ENCODE peak calls at places on chromosomes 11 and 22, in nine cellular contexts. M, I, D, C, F, X, Z, A and E are unnamed samples. For H3K9me3, the result is how much of the 10 kb centered on the place peaks cover.

GRCh38 chr11:123194308-123195181 is 503 bp downstream of the CLMP start:
- DNase-seq in X (peak), C (peak), M (no peak), F (no peak), I (no peak), A (no peak), D (no peak), Z (no peak), E (no peak)

GRCh38 chr22:43992331-43992821 is 31.7 kb upstream of the PARVB start:
- DNase-seq in Z (no peak), D (peak), I (peak), A (no peak), F (no peak), M (no peak), X (peak), C (no peak), E (no peak)

GRCh38 chr11:6673523-6673922 is 9.6 kb downstream of the MRPL17 start:
- DNase-seq in M (no peak), X (no peak), A (no peak), D (no peak), I (no peak), F (no peak), Z (no peak), C (no peak), E (no peak)

GRCh38 chr11:134343646-134344045 is 11.9 kb downstream of the GLB1L2 start:
- DNase-seq in X (no peak), D (no peak), I (no peak), M (no peak), A (no peak), C (no peak), F (no peak), Z (no peak), E (no peak)

GRCh38 chr22:37121887-37122591 is 12.5 kb upstream of the TMPRSS6 start:
- DNase-seq in C (peak), Z (no peak), F (peak), M (no peak), D (peak), X (peak), A (peak), I (peak), E (peak)

GRCh38 chr11:95675585-95675984 is 114.0 kb downstream of the FAM76B start:
- DNase-seq in X (no peak), A (no peak), M (no peak), I (no peak), Z (no peak), C (no peak), D (no peak), F (no peak), E (no peak)

GRCh38 chr22:30238661-30239420 is 7.7 kb downstream of the LIF start:
- DNase-seq in F (no peak), M (no peak), A (no peak), Z (peak), C (peak), D (peak), X (peak), I (peak), E (no peak)

GRCh38 chr11:8871283-8871775 is 39.7 kb upstream of the AKIP1 start:
- DNase-seq in F (no peak), A (no peak), X (peak), Z (peak), I (peak), M (peak), D (peak), C (peak), E (peak)

GRCh38 chr22:37077802-37078448 is 26.4 kb downstream of the KCTD17 start:
- DNase-seq in Z (no peak), M (no peak), A (peak), I (no peak), F (peak), C (peak), X (peak), D (peak), E (no peak)

GRCh38 chr11:103354656-103355055 is 245.4 kb downstream of the DYNC2H1 start:
- DNase-seq in M (no peak), F (no peak), I (no peak), C (no peak), D (no peak), A (no peak), Z (no peak), X (no peak), E (no peak)

GRCh38 chr11:130719516-130719915 is 196.8 kb downstream of the SNX19 start:
- DNase-seq in D (peak), C (no peak), A (no peak), I (peak), F (no peak), Z (no peak), X (peak), M (no peak), E (no peak)

GRCh38 chr11:55806248-55806647 is 4.9 kb upstream of the OR5L1 start:
- DNase-seq in F (no peak), X (no peak), A (no peak), Z (no peak), C (no peak), I (no peak), M (no peak), D (no peak), E (no peak)
- H3K9me3 ChIP-seq in F (under half), X (under half), A (under half), Z (under half), C (half or more), I (under half), M (under half), D (under half), E (under half)

GRCh38 chr22:19693981-19694670 is 20.2 kb upstream of the SEPTIN5 start:
- DNase-seq in D (no peak), I (no peak), C (peak), A (no peak), M (peak), X (no peak), Z (no peak), F (no peak), E (no peak)

GRCh38 chr22:19693581-19693980 is 20.7 kb upstream of the SEPTIN5 start:
- DNase-seq in A (no peak), M (peak), D (no peak), I (no peak), C (peak), F (no peak), Z (no peak), X (no peak), E (no peak)

GRCh38 chr22:19691007-19691720 is 23.1 kb upstream of the SEPTIN5 start:
- DNase-seq in I (no peak), F (no peak), C (no peak), Z (no peak), D (no peak), A (no peak), X (no peak), M (peak), E (no peak)

GRCh38 chr22:19689408-19689807 is 24.9 kb upstream of the SEPTIN5 start:
- DNase-seq in A (no peak), C (peak), D (peak), Z (no peak), M (peak), X (no peak), I (peak), F (no peak), E (no peak)

DNA sequence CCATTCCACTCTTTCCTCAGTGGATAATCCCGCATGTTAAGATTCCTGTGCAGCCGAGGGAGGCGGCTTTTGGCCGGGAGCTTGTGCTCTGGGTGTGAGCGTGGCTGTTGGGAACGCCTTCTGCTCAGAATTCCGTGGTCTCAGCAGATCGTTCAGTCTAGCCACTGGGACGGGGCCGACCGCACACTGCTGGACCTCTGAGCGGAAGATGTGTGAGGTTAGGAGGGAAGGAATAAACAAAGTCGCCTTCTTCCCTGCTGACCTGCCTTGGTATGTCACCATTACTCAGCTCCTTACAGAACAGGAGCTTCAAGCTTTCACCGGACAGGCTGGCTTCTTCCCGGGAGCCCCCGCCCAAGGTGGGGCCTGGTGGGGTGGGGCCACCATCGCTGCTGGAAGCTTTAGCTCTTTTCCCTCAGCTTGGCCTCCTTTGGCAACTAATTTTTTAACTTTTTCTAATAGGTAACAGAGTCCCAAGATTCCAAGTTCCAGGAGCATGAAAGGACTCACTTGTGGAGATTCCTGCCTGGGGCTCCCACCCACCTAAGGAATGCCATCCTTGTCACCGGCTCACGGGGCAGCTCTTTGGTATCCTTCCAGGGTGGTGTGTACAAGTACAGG is 22.5 kb upstream of the SEPTIN5 start:
- DNase-seq in I (peak), D (peak), A (no peak), Z (no peak), F (no peak), X (peak), M (peak), C (peak), E (no peak)
- H3K9me3 ChIP-seq in I (under half), D (under half), A (under half), Z (under half), F (under half), X (under half), M (under half), C (under half), E (under half)

GRCh38 chr11:114615448-114616361 is 20.1 kb upstream of the NXPE4 start:
- DNase-seq in M (no peak), F (no peak), C (no peak), I (no peak), A (no peak), D (no peak), Z (no peak), X (no peak), E (no peak)
- H3K9me3 ChIP-seq in M (under half), F (under half), C (half or more), I (under half), A (under half), D (under half), Z (under half), X (under half), E (under half)

GRCh38 chr22:47284822-47285221 is 522.4 kb downstream of the TBC1D22A start:
- DNase-seq in A (no peak), Z (no peak), D (no peak), I (no peak), M (no peak), C (no peak), X (no peak), F (no peak), E (no peak)

GRCh38 chr22:47287516-47287915 is 525.1 kb downstream of the TBC1D22A start:
- DNase-seq in I (no peak), Z (no peak), C (no peak), F (no peak), D (no peak), A (no peak), X (no peak), M (peak), E (no peak)

GRCh38 chr22:47285981-47286380 is 523.5 kb downstream of the TBC1D22A start:
- DNase-seq in I (no peak), A (no peak), C (no peak), X (no peak), M (no peak), D (no peak), Z (no peak), F (no peak), E (no peak)

GRCh38 chr22:47288640-47289039 is 526.2 kb downstream of the TBC1D22A start:
- DNase-seq in C (no peak), M (peak), X (no peak), A (no peak), F (no peak), Z (no peak), I (no peak), D (no peak), E (no peak)

GRCh38 chr22:47286590-47286989 is 524.1 kb downstream of the TBC1D22A start:
- DNase-seq in F (no peak), A (no peak), Z (no peak), X (no peak), M (no peak), D (no peak), I (no peak), C (no peak), E (no peak)
- H3K9me3 ChIP-seq in F (under half), A (under half), Z (under half), X (under half), M (under half), D (under half), I (under half), C (under half), E (under half)

GRCh38 chr22:48263791-48264351 is 1501.4 kb downstream of the TBC1D22A start:
- DNase-seq in X (no peak), F (no peak), C (no peak), D (no peak), I (no peak), M (peak), Z (no peak), A (no peak), E (no peak)
- H3K9me3 ChIP-seq in X (half or more), F (under half), C (under half), D (under half), I (under half), M (under half), Z (under half), A (under half), E (under half)